ENCODE peak calls at places on chromosomes 2 and 18, in nine cellular contexts. One of them, this sample, is unnamed.

GRCh38 chr2:40760071-40760666 is 308.3 kb upstream of the SLC8A1 start:
- DNase-seq in activated naive CD4-positive, alpha-beta T cell treated with anti-CD3 and anti-CD28 coated beads, Interleukin-2, amount 50 U/mL, for 16 hours: no peak
- DNase-seq in stimulated activated CD4-positive, alpha-beta T cell treated with anti-CD3 and anti-CD28 coated beads, Interleukin-1b, Interleukin-23, amount 100 ng/mL, for 1 hour: no peak
- DNase-seq in Kasumi-1: peak
- DNase-seq in fibroblast of the aortic adventitia: peak
- DNase-seq in GM10248: no peak
- DNase-seq in body of pancreas: peak
- DNase-seq in DMS153: peak
- DNase-seq in LHCN-M2: peak
- DNase-seq in this sample: no peak

GRCh38 chr2:29269095-29270090 is 154.2 kb downstream of the CLIP4 start:
- DNase-seq in stimulated activated CD4-positive, alpha-beta T cell treated with anti-CD3 and anti-CD28 coated beads, Interleukin-1b, Interleukin-23, amount 100 ng/mL, for 1 hour: no peak
- DNase-seq in fibroblast of the aortic adventitia: no peak
- DNase-seq in Kasumi-1: no peak
- DNase-seq in activated naive CD4-positive, alpha-beta T cell treated with anti-CD3 and anti-CD28 coated beads, Interleukin-2, amount 50 U/mL, for 16 hours: no peak
- DNase-seq in GM10248: no peak
- DNase-seq in DMS153: no peak
- DNase-seq in LHCN-M2: no peak
- DNase-seq in body of pancreas: no peak
- DNase-seq in this sample: no peak

GRCh38 chr2:233974530-233975071 is 57.4 kb downstream of the TRPM8 start:
- DNase-seq in DMS153: peak
- DNase-seq in body of pancreas: peak
- DNase-seq in fibroblast of the aortic adventitia: peak
- DNase-seq in stimulated activated CD4-positive, alpha-beta T cell treated with anti-CD3 and anti-CD28 coated beads, Interleukin-1b, Interleukin-23, amount 100 ng/mL, for 1 hour: no peak
- DNase-seq in LHCN-M2: peak
- DNase-seq in GM10248: no peak
- DNase-seq in activated naive CD4-positive, alpha-beta T cell treated with anti-CD3 and anti-CD28 coated beads, Interleukin-2, amount 50 U/mL, for 16 hours: no peak
- DNase-seq in Kasumi-1: no peak
- DNase-seq in this sample: no peak

GRCh38 chr2:238652053-238652770 is 195.7 kb upstream of the TWIST2 start:
- DNase-seq in LHCN-M2: no peak
- DNase-seq in DMS153: no peak
- DNase-seq in body of pancreas: no peak
- DNase-seq in fibroblast of the aortic adventitia: no peak
- DNase-seq in GM10248: peak
- DNase-seq in stimulated activated CD4-positive, alpha-beta T cell treated with anti-CD3 and anti-CD28 coated beads, Interleukin-1b, Interleukin-23, amount 100 ng/mL, for 1 hour: no peak
- DNase-seq in Kasumi-1: no peak
- DNase-seq in activated naive CD4-positive, alpha-beta T cell treated with anti-CD3 and anti-CD28 coated beads, Interleukin-2, amount 50 U/mL, for 16 hours: no peak
- DNase-seq in this sample: no peak

GRCh38 chr2:30048636-30049175 is 98.1 kb upstream of the YPEL5 start:
- DNase-seq in Kasumi-1: no peak
- DNase-seq in GM10248: no peak
- DNase-seq in DMS153: no peak
- DNase-seq in LHCN-M2: no peak
- DNase-seq in body of pancreas: no peak
- DNase-seq in stimulated activated CD4-positive, alpha-beta T cell treated with anti-CD3 and anti-CD28 coated beads, Interleukin-1b, Interleukin-23, amount 100 ng/mL, for 1 hour: no peak
- DNase-seq in activated naive CD4-positive, alpha-beta T cell treated with anti-CD3 and anti-CD28 coated beads, Interleukin-2, amount 50 U/mL, for 16 hours: no peak
- DNase-seq in fibroblast of the aortic adventitia: no peak
- DNase-seq in this sample: no peak

GRCh38 chr18:3441290-3441689 is 8.7 kb upstream of the TGIF1 start:
- DNase-seq in stimulated activated CD4-positive, alpha-beta T cell treated with anti-CD3 and anti-CD28 coated beads, Interleukin-1b, Interleukin-23, amount 100 ng/mL, for 1 hour: no peak
- DNase-seq in DMS153: no peak
- DNase-seq in GM10248: no peak
- DNase-seq in fibroblast of the aortic adventitia: peak
- DNase-seq in body of pancreas: no peak
- DNase-seq in activated naive CD4-positive, alpha-beta T cell treated with anti-CD3 and anti-CD28 coated beads, Interleukin-2, amount 50 U/mL, for 16 hours: no peak
- DNase-seq in LHCN-M2: peak
- DNase-seq in Kasumi-1: peak
- DNase-seq in this sample: peak

GRCh38 chr18:70931942-70932814 is 643.3 kb downstream of the SOCS6 start:
- DNase-seq in Kasumi-1: peak
- DNase-seq in LHCN-M2: peak
- DNase-seq in GM10248: peak
- DNase-seq in DMS153: peak
- DNase-seq in stimulated activated CD4-positive, alpha-beta T cell treated with anti-CD3 and anti-CD28 coated beads, Interleukin-1b, Interleukin-23, amount 100 ng/mL, for 1 hour: no peak
- DNase-seq in activated naive CD4-positive, alpha-beta T cell treated with anti-CD3 and anti-CD28 coated beads, Interleukin-2, amount 50 U/mL, for 16 hours: no peak
- DNase-seq in body of pancreas: no peak
- DNase-seq in fibroblast of the aortic adventitia: peak
- DNase-seq in this sample: no peak

GRCh38 chr2:38690499-38691420 is 24.8 kb downstream of the GALM start:
- DNase-seq in DMS153: no peak
- DNase-seq in fibroblast of the aortic adventitia: peak
- DNase-seq in LHCN-M2: peak
- DNase-seq in stimulated activated CD4-positive, alpha-beta T cell treated with anti-CD3 and anti-CD28 coated beads, Interleukin-1b, Interleukin-23, amount 100 ng/mL, for 1 hour: no peak
- DNase-seq in activated naive CD4-positive, alpha-beta T cell treated with anti-CD3 and anti-CD28 coated beads, Interleukin-2, amount 50 U/mL, for 16 hours: peak
- DNase-seq in body of pancreas: peak
- DNase-seq in Kasumi-1: no peak
- DNase-seq in GM10248: no peak
- DNase-seq in this sample: no peak

GRCh38 chr18:10078053-10078452 is 164.2 kb downstream of the VAPA start:
- DNase-seq in Kasumi-1: no peak
- DNase-seq in LHCN-M2: no peak
- DNase-seq in DMS153: no peak
- DNase-seq in stimulated activated CD4-positive, alpha-beta T cell treated with anti-CD3 and anti-CD28 coated beads, Interleukin-1b, Interleukin-23, amount 100 ng/mL, for 1 hour: no peak
- DNase-seq in GM10248: no peak
- DNase-seq in body of pancreas: no peak
- DNase-seq in activated naive CD4-positive, alpha-beta T cell treated with anti-CD3 and anti-CD28 coated beads, Interleukin-2, amount 50 U/mL, for 16 hours: no peak
- DNase-seq in fibroblast of the aortic adventitia: no peak
- DNase-seq in this sample: no peak

GRCh38 chr2:147108553-147108952 is 736.3 kb upstream of the ACVR2A start:
- DNase-seq in DMS153: no peak
- DNase-seq in stimulated activated CD4-positive, alpha-beta T cell treated with anti-CD3 and anti-CD28 coated beads, Interleukin-1b, Interleukin-23, amount 100 ng/mL, for 1 hour: no peak
- DNase-seq in fibroblast of the aortic adventitia: peak
- DNase-seq in Kasumi-1: no peak
- DNase-seq in GM10248: no peak
- DNase-seq in activated naive CD4-positive, alpha-beta T cell treated with anti-CD3 and anti-CD28 coated beads, Interleukin-2, amount 50 U/mL, for 16 hours: no peak
- DNase-seq in LHCN-M2: no peak
- DNase-seq in body of pancreas: no peak
- DNase-seq in this sample: no peak

GRCh38 chr18:23826850-23827620 is 137.8 kb downstream of the LAMA3 start:
- DNase-seq in LHCN-M2: peak
- DNase-seq in DMS153: no peak
- DNase-seq in stimulated activated CD4-positive, alpha-beta T cell treated with anti-CD3 and anti-CD28 coated beads, Interleukin-1b, Interleukin-23, amount 100 ng/mL, for 1 hour: no peak
- DNase-seq in activated naive CD4-positive, alpha-beta T cell treated with anti-CD3 and anti-CD28 coated beads, Interleukin-2, amount 50 U/mL, for 16 hours: no peak
- DNase-seq in GM10248: no peak
- DNase-seq in Kasumi-1: no peak
- DNase-seq in fibroblast of the aortic adventitia: peak
- DNase-seq in body of pancreas: no peak
- DNase-seq in this sample: no peak

GRCh38 chr2:230184727-230185578 is 34.8 kb downstream of the SP110 start:
- DNase-seq in LHCN-M2: peak
- DNase-seq in body of pancreas: no peak
- DNase-seq in activated naive CD4-positive, alpha-beta T cell treated with anti-CD3 and anti-CD28 coated beads, Interleukin-2, amount 50 U/mL, for 16 hours: no peak
- DNase-seq in DMS153: peak
- DNase-seq in fibroblast of the aortic adventitia: peak
- DNase-seq in stimulated activated CD4-positive, alpha-beta T cell treated with anti-CD3 and anti-CD28 coated beads, Interleukin-1b, Interleukin-23, amount 100 ng/mL, for 1 hour: no peak
- DNase-seq in GM10248: no peak
- DNase-seq in Kasumi-1: no peak
- DNase-seq in this sample: no peak

GRCh38 chr2:21728133-21728532 is 604.4 kb downstream of the TDRD15 start:
- DNase-seq in stimulated activated CD4-positive, alpha-beta T cell treated with anti-CD3 and anti-CD28 coated beads, Interleukin-1b, Interleukin-23, amount 100 ng/mL, for 1 hour: no peak
- DNase-seq in Kasumi-1: no peak
- DNase-seq in DMS153: no peak
- DNase-seq in fibroblast of the aortic adventitia: no peak
- DNase-seq in body of pancreas: no peak
- DNase-seq in GM10248: no peak
- DNase-seq in activated naive CD4-positive, alpha-beta T cell treated with anti-CD3 and anti-CD28 coated beads, Interleukin-2, amount 50 U/mL, for 16 hours: no peak
- DNase-seq in LHCN-M2: no peak
- DNase-seq in this sample: no peak

GRCh38 chr18:12302391-12303147 is 5.5 kb upstream of the TUBB6 start:
- DNase-seq in GM10248: no peak
- DNase-seq in Kasumi-1: no peak
- DNase-seq in DMS153: no peak
- DNase-seq in body of pancreas: no peak
- DNase-seq in activated naive CD4-positive, alpha-beta T cell treated with anti-CD3 and anti-CD28 coated beads, Interleukin-2, amount 50 U/mL, for 16 hours: no peak
- DNase-seq in stimulated activated CD4-positive, alpha-beta T cell treated with anti-CD3 and anti-CD28 coated beads, Interleukin-1b, Interleukin-23, amount 100 ng/mL, for 1 hour: no peak
- DNase-seq in LHCN-M2: no peak
- DNase-seq in fibroblast of the aortic adventitia: no peak
- DNase-seq in this sample: no peak

GRCh38 chr2:24304098-24304497 is 56.2 kb downstream of the ITSN2 start:
- DNase-seq in LHCN-M2: peak
- DNase-seq in GM10248: no peak
- DNase-seq in activated naive CD4-positive, alpha-beta T cell treated with anti-CD3 and anti-CD28 coated beads, Interleukin-2, amount 50 U/mL, for 16 hours: no peak
- DNase-seq in DMS153: no peak
- DNase-seq in body of pancreas: peak
- DNase-seq in fibroblast of the aortic adventitia: peak
- DNase-seq in Kasumi-1: no peak
- DNase-seq in stimulated activated CD4-positive, alpha-beta T cell treated with anti-CD3 and anti-CD28 coated beads, Interleukin-1b, Interleukin-23, amount 100 ng/mL, for 1 hour: no peak
- DNase-seq in this sample: no peak

GRCh38 chr2:207216454-207216853 is 50.7 kb upstream of the KLF7 start:
- DNase-seq in stimulated activated CD4-positive, alpha-beta T cell treated with anti-CD3 and anti-CD28 coated beads, Interleukin-1b, Interleukin-23, amount 100 ng/mL, for 1 hour: no peak
- DNase-seq in DMS153: no peak
- DNase-seq in GM10248: no peak
- DNase-seq in activated naive CD4-positive, alpha-beta T cell treated with anti-CD3 and anti-CD28 coated beads, Interleukin-2, amount 50 U/mL, for 16 hours: no peak
- DNase-seq in LHCN-M2: peak
- DNase-seq in body of pancreas: no peak
- DNase-seq in fibroblast of the aortic adventitia: no peak
- DNase-seq in Kasumi-1: no peak
- DNase-seq in this sample: no peak

GRCh38 chr2:241814571-241815476 is 5.8 kb downstream of the NEU4 start:
- DNase-seq in LHCN-M2: no peak
- DNase-seq in body of pancreas: no peak
- DNase-seq in activated naive CD4-positive, alpha-beta T cell treated with anti-CD3 and anti-CD28 coated beads, Interleukin-2, amount 50 U/mL, for 16 hours: no peak
- DNase-seq in fibroblast of the aortic adventitia: no peak
- DNase-seq in stimulated activated CD4-positive, alpha-beta T cell treated with anti-CD3 and anti-CD28 coated beads, Interleukin-1b, Interleukin-23, amount 100 ng/mL, for 1 hour: no peak
- DNase-seq in Kasumi-1: no peak
- DNase-seq in GM10248: peak
- DNase-seq in DMS153: no peak
- DNase-seq in this sample: no peak

GRCh38 chr2:196176142-196176738 is 4.9 kb upstream of the STK17B start:
- DNase-seq in LHCN-M2: no peak
- DNase-seq in GM10248: peak
- DNase-seq in Kasumi-1: no peak
- DNase-seq in activated naive CD4-positive, alpha-beta T cell treated with anti-CD3 and anti-CD28 coated beads, Interleukin-2, amount 50 U/mL, for 16 hours: peak
- DNase-seq in fibroblast of the aortic adventitia: no peak
- DNase-seq in body of pancreas: no peak
- DNase-seq in DMS153: no peak
- DNase-seq in stimulated activated CD4-positive, alpha-beta T cell treated with anti-CD3 and anti-CD28 coated beads, Interleukin-1b, Interleukin-23, amount 100 ng/mL, for 1 hour: no peak
- DNase-seq in this sample: peak

GRCh38 chr2:60070166-60070565 is 483.3 kb downstream of the BCL11A start:
- DNase-seq in body of pancreas: no peak
- DNase-seq in Kasumi-1: no peak
- DNase-seq in stimulated activated CD4-positive, alpha-beta T cell treated with anti-CD3 and anti-CD28 coated beads, Interleukin-1b, Interleukin-23, amount 100 ng/mL, for 1 hour: no peak
- DNase-seq in GM10248: no peak
- DNase-seq in LHCN-M2: no peak
- DNase-seq in fibroblast of the aortic adventitia: no peak
- DNase-seq in DMS153: no peak
- DNase-seq in activated naive CD4-positive, alpha-beta T cell treated with anti-CD3 and anti-CD28 coated beads, Interleukin-2, amount 50 U/mL, for 16 hours: no peak
- DNase-seq in this sample: no peak

GRCh38 chr2:36376319-36376765 is 20.8 kb downstream of the CRIM1 start:
- DNase-seq in LHCN-M2: no peak
- DNase-seq in activated naive CD4-positive, alpha-beta T cell treated with anti-CD3 and anti-CD28 coated beads, Interleukin-2, amount 50 U/mL, for 16 hours: no peak
- DNase-seq in body of pancreas: peak
- DNase-seq in fibroblast of the aortic adventitia: no peak
- DNase-seq in Kasumi-1: no peak
- DNase-seq in stimulated activated CD4-positive, alpha-beta T cell treated with anti-CD3 and anti-CD28 coated beads, Interleukin-1b, Interleukin-23, amount 100 ng/mL, for 1 hour: no peak
- DNase-seq in DMS153: peak
- DNase-seq in GM10248: no peak
- DNase-seq in this sample: no peak

GRCh38 chr2:25177369-25177641 is 8.9 kb upstream of the POMC start:
- DNase-seq in stimulated activated CD4-positive, alpha-beta T cell treated with anti-CD3 and anti-CD28 coated beads, Interleukin-1b, Interleukin-23, amount 100 ng/mL, for 1 hour: no peak
- DNase-seq in activated naive CD4-positive, alpha-beta T cell treated with anti-CD3 and anti-CD28 coated beads, Interleukin-2, amount 50 U/mL, for 16 hours: no peak
- DNase-seq in DMS153: no peak
- DNase-seq in GM10248: no peak
- DNase-seq in Kasumi-1: no peak
- DNase-seq in fibroblast of the aortic adventitia: no peak
- DNase-seq in body of pancreas: no peak
- DNase-seq in LHCN-M2: no peak
- DNase-seq in this sample: no peak

GRCh38 chr2:144099746-144100438 is 420.0 kb downstream of the ZEB2 start:
- DNase-seq in DMS153: no peak
- DNase-seq in fibroblast of the aortic adventitia: peak
- DNase-seq in Kasumi-1: no peak
- DNase-seq in body of pancreas: no peak
- DNase-seq in activated naive CD4-positive, alpha-beta T cell treated with anti-CD3 and anti-CD28 coated beads, Interleukin-2, amount 50 U/mL, for 16 hours: no peak
- DNase-seq in stimulated activated CD4-positive, alpha-beta T cell treated with anti-CD3 and anti-CD28 coated beads, Interleukin-1b, Interleukin-23, amount 100 ng/mL, for 1 hour: no peak
- DNase-seq in LHCN-M2: peak
- DNase-seq in GM10248: no peak
- DNase-seq in this sample: no peak

GRCh38 chr2:70691497-70691896 is 76.5 kb downstream of the ADD2 start:
- DNase-seq in stimulated activated CD4-positive, alpha-beta T cell treated with anti-CD3 and anti-CD28 coated beads, Interleukin-1b, Interleukin-23, amount 100 ng/mL, for 1 hour: no peak
- DNase-seq in DMS153: no peak
- DNase-seq in body of pancreas: no peak
- DNase-seq in GM10248: no peak
- DNase-seq in fibroblast of the aortic adventitia: no peak
- DNase-seq in LHCN-M2: no peak
- DNase-seq in Kasumi-1: no peak
- DNase-seq in activated naive CD4-positive, alpha-beta T cell treated with anti-CD3 and anti-CD28 coated beads, Interleukin-2, amount 50 U/mL, for 16 hours: no peak
- DNase-seq in this sample: no peak

GRCh38 chr2:222572761-222573174 is 83.1 kb downstream of the FARSB start:
- DNase-seq in DMS153: no peak
- DNase-seq in stimulated activated CD4-positive, alpha-beta T cell treated with anti-CD3 and anti-CD28 coated beads, Interleukin-1b, Interleukin-23, amount 100 ng/mL, for 1 hour: no peak
- DNase-seq in fibroblast of the aortic adventitia: peak
- DNase-seq in GM10248: no peak
- DNase-seq in activated naive CD4-positive, alpha-beta T cell treated with anti-CD3 and anti-CD28 coated beads, Interleukin-2, amount 50 U/mL, for 16 hours: no peak
- DNase-seq in LHCN-M2: peak
- DNase-seq in Kasumi-1: no peak
- DNase-seq in body of pancreas: no peak
- DNase-seq in this sample: no peak

This sample was measured in immature natural killer cell.